ENCODE peak calls at places on chromosomes 13 and 19, in four cellular contexts. One of them, this sample, is unnamed.

GRCh38 chr19:51450730-51451307 is 7.4 kb downstream of the SIGLEC8 start:
- DNase-seq in IMR-90: no peak
- DNase-seq in ascending aorta: no peak
- DNase-seq in mammary epithelial cell: no peak
- DNase-seq in this sample: no peak

GRCh38 chr13:33710924-33711323 is 107.0 kb upstream of the RFC3 start:
- DNase-seq in mammary epithelial cell: no peak
- DNase-seq in IMR-90: no peak
- DNase-seq in ascending aorta: no peak
- DNase-seq in this sample: no peak

GRCh38 chr13:40665754-40666057 is 735 bp downstream of the FOXO1 start:
- DNase-seq in IMR-90: no peak
- DNase-seq in ascending aorta: no peak
- DNase-seq in mammary epithelial cell: no peak
- DNase-seq in this sample: no peak

GRCh38 chr13:32045963-32046785 is 14.6 kb downstream of the FRY start:
- DNase-seq in ascending aorta: no peak
- DNase-seq in mammary epithelial cell: peak
- DNase-seq in IMR-90: peak
- DNase-seq in this sample: no peak

GRCh38 chr13:108924154-108924940 is 294.9 kb downstream of the MYO16 start:
- DNase-seq in mammary epithelial cell: peak
- DNase-seq in ascending aorta: no peak
- DNase-seq in IMR-90: peak
- DNase-seq in this sample: peak

GRCh38 chr13:44147648-44148047 is 226.0 kb upstream of the SERP2 start:
- DNase-seq in ascending aorta: no peak
- DNase-seq in IMR-90: no peak
- DNase-seq in mammary epithelial cell: no peak
- DNase-seq in this sample: no peak

GRCh38 chr19:6233827-6234511 is 45.8 kb downstream of the MLLT1 start:
- DNase-seq in mammary epithelial cell: no peak
- DNase-seq in IMR-90: no peak
- DNase-seq in ascending aorta: no peak
- DNase-seq in this sample: peak

GRCh38 chr13:24228852-24229458 is 68.4 kb downstream of the SPATA13 start:
- DNase-seq in mammary epithelial cell: peak
- DNase-seq in ascending aorta: no peak
- DNase-seq in IMR-90: peak
- DNase-seq in this sample: peak

GRCh38 chr19:46791944-46792343 is 3.5 kb upstream of the SLC1A5 start:
- DNase-seq in mammary epithelial cell: no peak
- DNase-seq in ascending aorta: no peak
- DNase-seq in IMR-90: no peak
- DNase-seq in this sample: peak

GRCh38 chr19:5891938-5892771 is 11.4 kb downstream of the NDUFA11 start:
- DNase-seq in mammary epithelial cell: no peak
- DNase-seq in ascending aorta: no peak
- DNase-seq in IMR-90: peak
- DNase-seq in this sample: peak

GRCh38 chr19:30854207-30854606 is 482.0 kb downstream of the ZNF536 start:
- DNase-seq in mammary epithelial cell: no peak
- DNase-seq in ascending aorta: no peak
- DNase-seq in IMR-90: no peak
- DNase-seq in this sample: no peak

GRCh38 chr13:30362005-30362788 is 54.8 kb upstream of the KATNAL1 start:
- DNase-seq in IMR-90: no peak
- DNase-seq in ascending aorta: no peak
- DNase-seq in mammary epithelial cell: no peak
- DNase-seq in this sample: no peak

GRCh38 chr13:92354583-92354982 is 872.0 kb upstream of the GPC6 start:
- DNase-seq in mammary epithelial cell: no peak
- DNase-seq in IMR-90: no peak
- DNase-seq in ascending aorta: no peak
- DNase-seq in this sample: no peak

GRCh38 chr19:42554046-42554575 is 25.8 kb upstream of the CEACAM1 start:
- DNase-seq in ascending aorta: no peak
- DNase-seq in mammary epithelial cell: no peak
- DNase-seq in IMR-90: no peak
- DNase-seq in this sample: peak

GRCh38 chr13:60099631-60100420 is 63.9 kb downstream of the DIAPH3 start:
- DNase-seq in ascending aorta: no peak
- DNase-seq in mammary epithelial cell: no peak
- DNase-seq in IMR-90: no peak
- DNase-seq in this sample: no peak

GRCh38 chr19:31266731-31267130 is 82.5 kb downstream of the TSHZ3 start:
- DNase-seq in IMR-90: no peak
- DNase-seq in mammary epithelial cell: no peak
- DNase-seq in ascending aorta: no peak
- DNase-seq in this sample: no peak

GRCh38 chr13:112819816-112820215 is 130.0 kb downstream of the ATP11A start:
- DNase-seq in IMR-90: no peak
- DNase-seq in mammary epithelial cell: no peak
- DNase-seq in ascending aorta: no peak
- DNase-seq in this sample: peak

GRCh38 chr13:95679722-95680121 is 2.8 kb downstream of the DNAJC3 start:
- DNase-seq in ascending aorta: no peak
- DNase-seq in mammary epithelial cell: no peak
- DNase-seq in IMR-90: no peak
- DNase-seq in this sample: no peak

GRCh38 chr19:17950310-17951150 is 16.4 kb upstream of the KCNN1 start:
- DNase-seq in mammary epithelial cell: no peak
- DNase-seq in ascending aorta: no peak
- DNase-seq in IMR-90: no peak
- DNase-seq in this sample: peak

GRCh38 chr19:42542791-42543190 is 14.5 kb upstream of the CEACAM1 start:
- DNase-seq in ascending aorta: no peak
- DNase-seq in IMR-90: no peak
- DNase-seq in mammary epithelial cell: no peak
- DNase-seq in this sample: peak

GRCh38 chr19:34501339-34502320 is 20.1 kb downstream of the WTIP start:
- DNase-seq in mammary epithelial cell: peak
- DNase-seq in IMR-90: peak
- DNase-seq in ascending aorta: peak
- DNase-seq in this sample: peak

GRCh38 chr13:112624602-112625430 is 36.9 kb upstream of the TUBGCP3 start:
- DNase-seq in IMR-90: no peak
- DNase-seq in mammary epithelial cell: no peak
- DNase-seq in ascending aorta: no peak
- DNase-seq in this sample: no peak

GRCh38 chr19:31347828-31348314 is 1.4 kb downstream of the TSHZ3 start:
- DNase-seq in ascending aorta: no peak
- DNase-seq in mammary epithelial cell: no peak
- DNase-seq in IMR-90: peak
- DNase-seq in this sample: no peak

GRCh38 chr13:27446986-27447583 is 3.3 kb downstream of the MTIF3 start:
- DNase-seq in IMR-90: no peak
- DNase-seq in ascending aorta: no peak
- DNase-seq in mammary epithelial cell: no peak
- DNase-seq in this sample: no peak

GRCh38 chr19:48683349-48683748 is 10.5 kb upstream of the NTN5 start:
- DNase-seq in IMR-90: peak
- DNase-seq in mammary epithelial cell: no peak
- DNase-seq in ascending aorta: no peak
- DNase-seq in this sample: peak

GRCh38 chr19:53707278-53707677 is 75.5 kb downstream of the DPRX start:
- DNase-seq in ascending aorta: no peak
- DNase-seq in IMR-90: no peak
- DNase-seq in mammary epithelial cell: no peak
- DNase-seq in this sample: no peak

GRCh38 chr19:29687244-29687896 is 22.1 kb downstream of the PLEKHF1 start:
- DNase-seq in ascending aorta: no peak
- DNase-seq in mammary epithelial cell: peak
- DNase-seq in IMR-90: peak
- DNase-seq in this sample: peak

GRCh38 chr13:20525144-20525600 is 485 bp downstream of the CRYL1 start:
- DNase-seq in ascending aorta: no peak
- DNase-seq in mammary epithelial cell: peak
- DNase-seq in IMR-90: no peak
- DNase-seq in this sample: no peak

GRCh38 chr19:15323496-15324235 is 8.7 kb downstream of the BRD4 start:
- DNase-seq in ascending aorta: no peak
- DNase-seq in mammary epithelial cell: peak
- DNase-seq in IMR-90: peak
- DNase-seq in this sample: no peak

GRCh38 chr19:14363203-14364097 is 17.8 kb upstream of the ADGRE5 start:
- DNase-seq in mammary epithelial cell: peak
- DNase-seq in IMR-90: peak
- DNase-seq in ascending aorta: peak
- DNase-seq in this sample: peak

GRCh38 chr19:5109560-5109959 is 140.6 kb downstream of the KDM4B start:
- DNase-seq in IMR-90: no peak
- DNase-seq in ascending aorta: no peak
- DNase-seq in mammary epithelial cell: no peak
- DNase-seq in this sample: no peak

GRCh38 chr19:49441210-49441959 is at the start of gene SLC17A7:
- DNase-seq in mammary epithelial cell: no peak
- DNase-seq in ascending aorta: no peak
- DNase-seq in IMR-90: no peak
- DNase-seq in this sample: peak

DNA sequence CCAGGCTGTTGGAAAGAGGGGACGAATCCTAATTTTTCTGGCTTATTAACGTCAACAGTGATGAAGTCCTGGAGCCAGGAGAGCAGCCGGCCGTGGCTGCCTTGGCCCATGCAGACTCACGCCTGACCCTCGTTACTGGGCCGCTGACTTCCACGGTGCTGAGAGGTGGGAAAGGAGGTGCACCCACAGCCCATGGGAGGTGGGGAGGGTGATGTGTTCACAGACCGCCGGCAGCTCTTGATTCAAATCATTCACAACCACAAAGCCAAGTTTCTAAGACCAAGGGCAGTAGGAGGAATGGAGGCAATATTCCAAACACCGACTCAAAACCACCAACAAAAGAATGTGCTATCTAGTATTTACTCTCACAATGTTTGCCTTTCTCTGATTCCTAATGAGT is 24.3 kb downstream of the COL4A2 start:
- DNase-seq in ascending aorta: no peak
- DNase-seq in IMR-90: peak
- DNase-seq in mammary epithelial cell: no peak
- DNase-seq in this sample: peak
- H3K27ac ChIP-seq in ascending aorta: peak
- H3K27ac ChIP-seq in IMR-90: peak
- H3K27ac ChIP-seq in mammary epithelial cell: no peak
- H3K27ac ChIP-seq in this sample: peak

GRCh38 chr19:12969292-12969988 is at the start of gene DAND5:
- DNase-seq in IMR-90: no peak
- DNase-seq in mammary epithelial cell: no peak
- DNase-seq in ascending aorta: no peak
- DNase-seq in this sample: peak

GRCh38 chr19:12970070-12970820 is 869 bp downstream of the DAND5 start:
- DNase-seq in ascending aorta: no peak
- DNase-seq in mammary epithelial cell: no peak
- DNase-seq in IMR-90: no peak
- DNase-seq in this sample: peak

GRCh38 chr19:12965812-12966135 is 3.6 kb upstream of the DAND5 start:
- DNase-seq in ascending aorta: no peak
- DNase-seq in mammary epithelial cell: no peak
- DNase-seq in IMR-90: no peak
- DNase-seq in this sample: no peak

GRCh38 chr19:12967907-12968306 is 1.5 kb upstream of the DAND5 start:
- DNase-seq in ascending aorta: no peak
- DNase-seq in IMR-90: peak
- DNase-seq in mammary epithelial cell: peak
- DNase-seq in this sample: peak

GRCh38 chr19:12965017-12965811 is 4.2 kb upstream of the DAND5 start:
- DNase-seq in IMR-90: peak
- DNase-seq in ascending aorta: no peak
- DNase-seq in mammary epithelial cell: peak
- DNase-seq in this sample: peak
- H3K27ac ChIP-seq in IMR-90: peak
- H3K27ac ChIP-seq in ascending aorta: peak
- H3K27ac ChIP-seq in mammary epithelial cell: peak
- H3K27ac ChIP-seq in this sample: peak

GRCh38 chr19:39139305-39140194 is 14.0 kb downstream of the PAK4 start:
- DNase-seq in ascending aorta: no peak
- DNase-seq in mammary epithelial cell: no peak
- DNase-seq in IMR-90: no peak
- DNase-seq in this sample: peak
- H3K27ac ChIP-seq in ascending aorta: no peak
- H3K27ac ChIP-seq in mammary epithelial cell: no peak
- H3K27ac ChIP-seq in IMR-90: no peak
- H3K27ac ChIP-seq in this sample: no peak

DNA sequence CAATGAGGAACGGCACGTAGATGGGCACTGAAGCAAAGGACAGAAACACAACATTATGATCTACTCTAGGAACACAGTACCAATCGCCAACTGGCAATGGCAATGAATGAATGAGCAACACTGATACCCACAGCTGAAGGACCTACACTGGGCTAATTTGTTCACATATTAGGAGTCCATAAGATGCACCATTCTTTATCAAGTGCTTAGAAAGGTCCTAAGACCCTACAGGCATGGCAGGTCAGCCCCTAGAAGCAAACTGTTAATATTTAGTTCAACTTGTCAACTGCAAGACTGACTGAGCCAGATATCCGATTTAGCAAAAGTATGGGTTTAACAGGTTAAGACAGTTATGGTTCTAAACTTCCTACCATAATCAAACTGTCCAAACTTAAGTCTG is 4.8 kb downstream of the SHISA2 start:
- DNase-seq in mammary epithelial cell: no peak
- DNase-seq in IMR-90: no peak
- DNase-seq in ascending aorta: no peak
- DNase-seq in this sample: peak
- H3K27ac ChIP-seq in mammary epithelial cell: no peak
- H3K27ac ChIP-seq in IMR-90: no peak
- H3K27ac ChIP-seq in ascending aorta: no peak
- H3K27ac ChIP-seq in this sample: no peak